ENCODE peak calls at places on chromosomes 5 and 9, in five cellular contexts. J, C, X, W and V are unnamed samples.
A peak's percentile ranks its signal among the peaks of the same experiment; 100 is the strongest.

GRCh38 chr9:111231801-111232580 is 98.0 kb downstream of the OR2K2 start:
- DNase-seq in J (no peak), C (no peak), X (no peak), W (no peak), V (no peak)

GRCh38 chr9:5626727-5627634 is 1.9 kb upstream of the RIC1 start:
- DNase-seq in J (peak; percentile 40), C (peak; percentile 68), X (peak; percentile 42), W (peak; percentile 42), V (peak; percentile 47)

GRCh38 chr9:83405674-83406255 is 132.4 kb downstream of the FRMD3 start:
- DNase-seq in J (no peak), C (no peak), X (no peak), W (no peak), V (no peak)

GRCh38 chr9:72292874-72293607 is 72.0 kb downstream of the ZFAND5 start:
- DNase-seq in J (no peak), C (no peak), X (no peak), W (peak; percentile 92), V (peak; percentile 37)

GRCh38 chr9:89808076-89808701 is 203.4 kb downstream of the GADD45G start:
- DNase-seq in J (no peak), C (no peak), X (no peak), W (no peak), V (no peak)

GRCh38 chr9:33921967-33922895 is 105.3 kb downstream of the UBE2R2 start:
- DNase-seq in J (no peak), C (peak; percentile 12), X (peak; percentile 45), W (peak; percentile 17), V (peak; percentile 50)

GRCh38 chr5:13350754-13351153 is 593.7 kb downstream of the DNAH5 start:
- DNase-seq in J (no peak), C (no peak), X (no peak), W (no peak), V (no peak)

GRCh38 chr9:81207651-81208050 is 481.7 kb downstream of the TLE1 start:
- DNase-seq in J (no peak), C (no peak), X (no peak), W (no peak), V (no peak)

GRCh38 chr5:95848701-95849100 is 26.2 kb upstream of the GLRX start:
- DNase-seq in J (no peak), C (no peak), X (no peak), W (no peak), V (no peak)